ENCODE peak calls at places on chromosomes 12 and 14, in five cellular contexts. Q is Right ventricle myocardium superior; T is stimulated activated CD8-positive, alpha-beta memory T cell treated with anti-CD3 and anti-CD28 coated beads, Interleukin-15, amount 100 ng/mL, for 24 hours; D is NCI-H1694 treated with DMSO at 0.1 percent for 48 hours; A is iris pigment epithelial cell. K is an unnamed sample.

GRCh38 chr12:119182701-119183493 is 4.2 kb downstream of the HSPB8 start:
- DNase-seq in T (no peak), D (no peak), A (no peak), Q (peak), K (no peak)

GRCh38 chr12:131892711-131893604 is 1.5 kb upstream of the ULK1 start:
- DNase-seq in D (no peak), A (no peak), T (no peak), Q (peak), K (no peak)

GRCh38 chr14:99479160-99479902 is 1.3 kb downstream of the SETD3 start:
- DNase-seq in Q (no peak), T (no peak), A (peak), D (no peak), K (no peak)

GRCh38 chr12:104985206-104985605 is 910 bp upstream of the NOPCHAP1 start:
- DNase-seq in D (no peak), T (no peak), A (no peak), Q (no peak), K (no peak)

GRCh38 chr14:70832536-70833305 is 23.4 kb upstream of the MAP3K9 start:
- DNase-seq in Q (no peak), A (peak), T (no peak), D (no peak), K (no peak)

GRCh38 chr12:87439990-87440827 is 589.0 kb downstream of the C12orf50 start:
- DNase-seq in D (no peak), Q (no peak), A (peak), T (no peak), K (no peak)

GRCh38 chr14:20607617-20608016 is 16.4 kb upstream of the RNASE12 start:
- DNase-seq in T (no peak), A (no peak), Q (no peak), D (no peak), K (no peak)

GRCh38 chr12:89062996-89063395 is 289.3 kb downstream of the DUSP6 start:
- DNase-seq in D (no peak), T (no peak), A (no peak), Q (no peak), K (no peak)

GRCh38 chr14:48382961-48383360 is 707.6 kb upstream of the MDGA2 start:
- DNase-seq in Q (no peak), A (no peak), T (no peak), D (no peak), K (no peak)

GRCh38 chr12:120263725-120264040 is 1.8 kb downstream of the PXN start:
- DNase-seq in T (no peak), D (no peak), Q (no peak), A (no peak), K (no peak)

GRCh38 chr14:99270491-99271287 is 1.3 kb downstream of the BCL11B start:
- DNase-seq in D (peak), Q (no peak), A (no peak), T (no peak), K (no peak)

GRCh38 chr12:132766380-132767085 is 4.9 kb upstream of the ANKLE2 start:
- DNase-seq in A (no peak), T (no peak), Q (peak), D (no peak), K (no peak)

GRCh38 chr12:108134744-108135143 is 5.7 kb downstream of the WSCD2 start:
- DNase-seq in Q (no peak), T (no peak), D (no peak), A (no peak), K (no peak)

GRCh38 chr12:47746073-47746472 is 12.6 kb downstream of the RAPGEF3 start:
- DNase-seq in Q (no peak), T (no peak), A (no peak), D (no peak), K (no peak)

GRCh38 chr12:112908548-112908947 is 1.8 kb downstream of the OAS1 start:
- DNase-seq in A (no peak), D (no peak), T (no peak), Q (no peak), K (no peak)

GRCh38 chr12:98259667-98260066 is 255.7 kb upstream of the TMPO start:
- DNase-seq in D (no peak), T (no peak), Q (no peak), A (no peak), K (no peak)

GRCh38 chr12:75476076-75476475 is 4.5 kb upstream of the GLIPR1 start:
- DNase-seq in Q (no peak), T (no peak), A (no peak), D (no peak), K (no peak)

GRCh38 chr14:67538501-67538900 is 5.4 kb downstream of the PLEKHH1 start:
- DNase-seq in Q (no peak), T (no peak), A (no peak), D (no peak), K (peak)

GRCh38 chr14:42149609-42150261 is 543.1 kb downstream of the LRFN5 start:
- DNase-seq in D (no peak), Q (no peak), T (no peak), A (no peak), K (no peak)

GRCh38 chr14:65356327-65356836 is 56.1 kb upstream of the FUT8 start:
- DNase-seq in A (peak), T (no peak), Q (no peak), D (no peak), K (no peak)

GRCh38 chr14:28773917-28774691 is 7.5 kb downstream of the FOXG1 start:
- DNase-seq in T (no peak), A (peak), Q (no peak), D (peak), K (no peak)

K was measured in sigmoid colon.